ENCODE peak calls at places on chromosomes 3 and 15, in nine cellular contexts. I is naive thymus-derived CD8-positive, alpha-beta T cell; V is COLO829; H is NCI-H774; L is smooth muscle cell of the brain vasculature; F is cardiac fibroblast; J is GM23248; R is stimulated activated CD8-positive, alpha-beta memory T cell treated with anti-CD3 and anti-CD28 coated beads, Interleukin-15, amount 100 ng/mL, for 1 hour; E is WTC11. A is an unnamed sample.

GRCh38 chr3:52798978-52799476 is 4.4 kb downstream of the ITIH3 start:
- DNase-seq in E (peak), I (no peak), J (peak), R (no peak), F (peak), L (no peak), V (peak), H (no peak), A (no peak)

GRCh38 chr3:190382082-190382481 is 5.9 kb upstream of the CLDN16 start:
- DNase-seq in V (no peak), L (peak), R (no peak), F (peak), H (no peak), I (no peak), J (peak), E (no peak), A (no peak)

GRCh38 chr15:88797648-88798339 is 5.4 kb upstream of the ACAN start:
- DNase-seq in R (no peak), V (no peak), L (no peak), H (no peak), E (no peak), J (no peak), I (no peak), F (no peak), A (no peak)

GRCh38 chr3:58234516-58234931 is 3.1 kb upstream of the ABHD6 start:
- DNase-seq in I (no peak), V (no peak), L (no peak), J (peak), R (no peak), F (peak), E (no peak), H (no peak), A (peak)

GRCh38 chr15:52292780-52293392 is 2.7 kb downstream of the MYO5C start:
- DNase-seq in I (no peak), E (no peak), H (no peak), R (no peak), L (no peak), F (no peak), J (no peak), V (no peak), A (no peak)

GRCh38 chr15:74233864-74234597 is 2.1 kb upstream of the CCDC33 start:
- DNase-seq in J (peak), F (no peak), R (no peak), I (no peak), L (no peak), H (no peak), E (no peak), V (no peak), A (peak)

GRCh38 chr15:25890532-25890931 is 27.4 kb upstream of the ATP10A start:
- DNase-seq in I (no peak), V (no peak), H (no peak), J (peak), R (no peak), L (no peak), E (no peak), F (no peak), A (peak)

GRCh38 chr3:63351159-63352007 is 73.3 kb downstream of the SYNPR start:
- DNase-seq in J (peak), I (no peak), H (peak), R (no peak), F (peak), V (peak), E (no peak), L (peak), A (no peak)

GRCh38 chr3:82505079-82505756 is 743.8 kb upstream of the GBE1 start:
- DNase-seq in F (no peak), J (no peak), I (no peak), E (no peak), R (no peak), H (no peak), L (no peak), V (no peak), A (no peak)

GRCh38 chr3:121690777-121691405 is 30.2 kb upstream of the HCLS1 start:
- DNase-seq in I (no peak), V (no peak), F (no peak), J (no peak), R (no peak), E (no peak), L (no peak), H (no peak), A (no peak)

GRCh38 chr3:156304406-156304805 is 184.0 kb downstream of the KCNAB1 start:
- DNase-seq in L (no peak), E (no peak), H (no peak), R (no peak), F (peak), I (no peak), V (no peak), J (peak), A (no peak)

GRCh38 chr3:32850636-32851035 is 32.8 kb downstream of the TRIM71 start:
- DNase-seq in L (no peak), F (no peak), R (no peak), I (no peak), V (no peak), E (no peak), H (no peak), J (no peak), A (no peak)

GRCh38 chr15:57640935-57641682 is 49.4 kb downstream of the MYZAP start:
- DNase-seq in H (no peak), I (peak), J (peak), R (no peak), V (peak), L (no peak), E (peak), F (peak), A (no peak)

GRCh38 chr3:4497005-4497692 is 4.0 kb downstream of the ITPR1 start:
- DNase-seq in H (no peak), E (no peak), J (no peak), I (no peak), R (no peak), V (no peak), F (no peak), L (no peak), A (no peak)

GRCh38 chr3:66709464-66710058 is 208.7 kb upstream of the LRIG1 start:
- DNase-seq in J (no peak), H (no peak), R (no peak), V (no peak), F (no peak), I (no peak), L (no peak), E (no peak), A (no peak)

GRCh38 chr3:143951351-143951971 is 20.2 kb upstream of the DIPK2A start:
- DNase-seq in H (no peak), V (peak), J (peak), F (peak), R (no peak), E (peak), L (no peak), I (peak), A (no peak)

GRCh38 chr15:25481208-25481862 is 42.5 kb upstream of the UBE3A start:
- DNase-seq in L (no peak), V (no peak), E (peak), F (no peak), R (no peak), J (peak), H (peak), I (no peak), A (peak)

GRCh38 chr3:74003712-74004111 is 379.0 kb upstream of the PDZRN3 start:
- DNase-seq in E (no peak), F (no peak), H (no peak), R (no peak), L (no peak), V (no peak), J (no peak), I (no peak), A (no peak)

GRCh38 chr15:83653288-83653638 is 660 bp upstream of the ADAMTSL3 start:
- DNase-seq in L (no peak), J (no peak), V (no peak), R (no peak), I (no peak), F (no peak), H (no peak), E (peak), A (no peak)

GRCh38 chr3:195911946-195912270 is 3.6 kb upstream of the TNK2 start:
- DNase-seq in J (peak), I (no peak), F (no peak), R (no peak), L (no peak), V (no peak), E (no peak), H (no peak), A (no peak)

GRCh38 chr3:121152573-121152972 is 244.6 kb downstream of the STXBP5L start:
- DNase-seq in L (no peak), V (no peak), F (peak), H (no peak), R (no peak), E (no peak), J (peak), I (no peak), A (no peak)

GRCh38 chr15:67024322-67024997 is 40.9 kb upstream of the SMAD3 start:
- DNase-seq in H (no peak), I (no peak), V (peak), E (no peak), F (peak), L (peak), R (no peak), J (peak), A (peak)

GRCh38 chr3:130948374-130948773 is 54.5 kb downstream of the ATP2C1 start:
- DNase-seq in F (no peak), H (no peak), R (no peak), E (no peak), V (no peak), I (no peak), L (no peak), J (no peak), A (no peak)

GRCh38 chr15:95944856-95945255 is 385.6 kb upstream of the NR2F2 start:
- DNase-seq in H (no peak), E (no peak), I (no peak), L (no peak), F (no peak), V (no peak), J (peak), R (no peak), A (no peak)

GRCh38 chr15:72758195-72758594 is 25.4 kb downstream of the ADPGK start:
- DNase-seq in R (no peak), J (peak), H (no peak), L (peak), E (no peak), F (peak), I (no peak), V (peak), A (no peak)

GRCh38 chr3:141255137-141255536 is 23.5 kb downstream of the PXYLP1 start:
- DNase-seq in I (no peak), R (no peak), H (no peak), F (no peak), V (no peak), L (no peak), J (no peak), E (no peak), A (no peak)

GRCh38 chr15:48285329-48286214 is 45.7 kb upstream of the DUT start:
- DNase-seq in V (peak), J (peak), R (peak), H (peak), I (peak), E (peak), L (peak), F (peak), A (peak)

GRCh38 chr15:58086479-58086878 is 21.0 kb upstream of the ALDH1A2 start:
- DNase-seq in H (no peak), L (no peak), I (no peak), J (peak), V (no peak), F (peak), E (no peak), R (no peak), A (no peak)

GRCh38 chr15:22908830-22909229 is 70.4 kb downstream of the NIPA2 start:
- DNase-seq in I (no peak), L (no peak), J (no peak), V (no peak), F (no peak), H (no peak), E (no peak), R (no peak), A (no peak)

GRCh38 chr3:155313303-155313702 is 19.8 kb upstream of the STRIT1 start:
- DNase-seq in V (no peak), J (peak), H (no peak), L (no peak), I (no peak), F (peak), E (no peak), R (no peak), A (no peak)

GRCh38 chr15:34213690-34214089 is 3.8 kb upstream of the KATNBL1 start:
- DNase-seq in L (no peak), I (no peak), H (no peak), J (no peak), V (no peak), F (no peak), R (no peak), E (no peak), A (no peak)

GRCh38 chr3:42375121-42375520 is 35.3 kb downstream of the LYZL4 start:
- DNase-seq in R (no peak), I (no peak), J (no peak), F (no peak), E (no peak), L (no peak), V (no peak), H (no peak), A (no peak)

GRCh38 chr15:57537072-57537471 is 54.6 kb upstream of the MYZAP start:
- DNase-seq in V (peak), I (no peak), L (peak), E (no peak), F (peak), H (peak), J (peak), R (no peak), A (peak)

GRCh38 chr3:139572847-139573672 is 33.5 kb upstream of the RBP1 start:
- DNase-seq in E (no peak), H (no peak), R (no peak), I (no peak), L (no peak), F (no peak), V (no peak), J (peak), A (no peak)

GRCh38 chr3:15325228-15325627 is 7.2 kb downstream of the SH3BP5 start:
- DNase-seq in R (no peak), V (no peak), L (no peak), E (peak), F (peak), I (no peak), H (no peak), J (peak), A (no peak)

A was measured in occipital lobe.